ENCODE peak calls at places on chromosomes 2 and 18, in seven cellular contexts. X is NAMALWA, C is substantia nigra, Y is amygdala, A is ureter, L is NCI-H748 treated with DMSO at 0.1 percent for 48 hours, I is MV-4-11. B is an unnamed sample.
A peak's percentile ranks its signal among the peaks of the same experiment; 100 is the strongest.

GRCh38 chr18:54515149-54515548 is 75.9 kb upstream of the DYNAP start:
- DNase-seq in I (no peak), A (no peak), C (no peak), L (no peak), Y (no peak), X (no peak), B (no peak)

GRCh38 chr2:234334146-234334545 is 162.7 kb downstream of the ARL4C start:
- DNase-seq in X (no peak), Y (no peak), L (no peak), A (no peak), C (no peak), I (no peak), B (no peak)

GRCh38 chr2:134549104-134549503 is 169.7 kb downstream of the TMEM163 start:
- DNase-seq in L (no peak), X (no peak), A (no peak), I (no peak), Y (no peak), C (no peak), B (no peak)

GRCh38 chr2:137981112-137981679 is 16.9 kb downstream of the HNMT start:
- DNase-seq in Y (no peak), I (peak; percentile 87), A (no peak), X (no peak), C (no peak), L (no peak), B (no peak)

GRCh38 chr2:11583840-11584529 is 50.1 kb downstream of the GREB1 start:
- DNase-seq in A (peak; percentile 59), Y (peak; percentile 62), X (peak; percentile 82), C (peak; percentile 57), L (peak; percentile 53), I (peak; percentile 86), B (peak; percentile 86)

GRCh38 chr18:8232791-8233190 is 376.4 kb upstream of the RAB12 start:
- DNase-seq in X (no peak), I (no peak), C (no peak), A (no peak), Y (no peak), L (no peak), B (no peak)

GRCh38 chr2:212815453-212815852 is 276.9 kb upstream of the ERBB4 start:
- DNase-seq in X (peak; percentile 18), I (peak; percentile 93), L (no peak), C (no peak), Y (no peak), A (no peak), B (no peak)

GRCh38 chr2:25257032-25257455 is 84.7 kb downstream of the DNMT3A start:
- DNase-seq in C (peak; percentile 27), A (no peak), L (no peak), I (no peak), X (no peak), Y (peak; percentile 14), B (peak; percentile 17)

GRCh38 chr18:76487782-76488181 is 7.3 kb downstream of the ZNF516 start:
- DNase-seq in Y (no peak), I (peak; percentile 21), C (no peak), L (no peak), A (no peak), X (no peak), B (no peak)

GRCh38 chr2:54726940-54727339 is 3.5 kb downstream of the EML6 start:
- DNase-seq in A (no peak), I (no peak), L (no peak), C (no peak), Y (no peak), X (no peak), B (no peak)

GRCh38 chr2:239580199-239580527 is 179.3 kb upstream of the HDAC4 start:
- DNase-seq in C (no peak), A (no peak), X (no peak), Y (no peak), L (no peak), I (no peak), B (no peak)

GRCh38 chr2:120509213-120509815 is 163.4 kb downstream of the INHBB start:
- DNase-seq in I (no peak), C (no peak), Y (no peak), A (no peak), L (no peak), X (no peak), B (no peak)

GRCh38 chr18:8478166-8478967 is 130.9 kb upstream of the RAB12 start:
- DNase-seq in L (peak; percentile 26), I (peak; percentile 23), X (peak; percentile 73), Y (peak; percentile 15), A (peak; percentile 59), C (peak; percentile 37), B (no peak)

GRCh38 chr2:35081001-35081628 is 1274.5 kb upstream of the CRIM1 start:
- DNase-seq in A (no peak), X (no peak), I (no peak), C (no peak), Y (no peak), L (no peak), B (no peak)

GRCh38 chr2:235747001-235747867 is 253.4 kb downstream of the AGAP1 start:
- DNase-seq in L (no peak), C (no peak), Y (no peak), I (no peak), A (no peak), X (no peak), B (no peak)

GRCh38 chr2:167890739-167891138 is 356.7 kb downstream of the STK39 start:
- DNase-seq in C (no peak), A (no peak), I (no peak), L (no peak), Y (no peak), X (no peak), B (no peak)

GRCh38 chr2:184047536-184047935 is 550.8 kb upstream of the ZNF804A start:
- DNase-seq in A (no peak), L (no peak), I (no peak), C (no peak), X (no peak), Y (no peak), B (no peak)

GRCh38 chr18:8763611-8764010 is 58.3 kb downstream of the MTCL1 start:
- DNase-seq in C (no peak), Y (no peak), X (no peak), L (no peak), I (no peak), A (no peak), B (no peak)

GRCh38 chr2:177340158-177340557 is 52.4 kb upstream of the AGPS start:
- DNase-seq in X (no peak), Y (no peak), I (no peak), C (no peak), A (no peak), L (no peak), B (no peak)